ENCODE peak calls at places on chromosomes 11 and 22, in four cellular contexts. I is colonic mucosa, V is left ventricle myocardium inferior, T is esophagus squamous epithelium. P is an unnamed sample. For H3K36me3 and H3K4me1, the result is how much of the 10 kb centered on the place peaks cover.

GRCh38 chr11:131463609-131464008 is 93.2 kb downstream of the NTM start:
- DNase-seq in I (no peak), V (no peak), T (no peak), P (no peak)

GRCh38 chr22:46129390-46130041 is 20.8 kb upstream of the PPARA start:
- DNase-seq in I (no peak), V (peak), T (no peak), P (no peak)

GRCh38 chr11:57712256-57713150 is at the start of gene TMX2:
- DNase-seq in I (peak), V (peak), T (peak), P (peak)

GRCh38 chr22:49892226-49892899 is 25.9 kb downstream of the ALG12 start:
- DNase-seq in I (no peak), V (peak), T (no peak), P (no peak)

GRCh38 chr22:25134028-25134427 is 65.6 kb upstream of the CRYBB3 start:
- DNase-seq in I (peak), V (no peak), T (no peak), P (no peak)

GRCh38 chr11:124760205-124760652 is 1.9 kb downstream of the ESAM start:
- DNase-seq in I (no peak), V (peak), T (no peak), P (no peak)

GRCh38 chr11:96155627-96156378 is 187.2 kb downstream of the MAML2 start:
- DNase-seq in I (peak), V (peak), T (no peak), P (no peak)

GRCh38 chr22:39254789-39255298 is 10.1 kb upstream of the PDGFB start:
- DNase-seq in I (no peak), V (no peak), T (no peak), P (peak)

GRCh38 chr11:34680206-34680605 is 59.3 kb downstream of the EHF start:
- DNase-seq in I (no peak), V (no peak), T (no peak), P (no peak)

GRCh38 chr22:48944756-48945620 is 882.7 kb downstream of the BRD1 start:
- DNase-seq in I (peak), V (no peak), T (no peak), P (no peak)

GRCh38 chr11:71370020-71370747 is 78.0 kb downstream of the DHCR7 start:
- DNase-seq in I (no peak), V (no peak), T (no peak), P (no peak)

GRCh38 chr11:91996526-91996925 is 228.1 kb upstream of the FAT3 start:
- DNase-seq in I (no peak), V (no peak), T (no peak), P (no peak)

GRCh38 chr22:22755778-22756100 is 111.3 kb downstream of the GGTLC2 start:
- DNase-seq in I (no peak), V (no peak), T (no peak), P (no peak)

GRCh38 chr11:61061081-61061826 is 41.0 kb upstream of the CD5 start:
- DNase-seq in I (no peak), V (no peak), T (no peak), P (peak)

GRCh38 chr22:44726439-44726838 is 24.4 kb downstream of the PRR5 start:
- DNase-seq in I (no peak), V (no peak), T (no peak), P (no peak)

GRCh38 chr22:22897036-22897435 is 9.4 kb downstream of the IGLL5 start:
- DNase-seq in I (no peak), V (no peak), T (no peak), P (no peak)

GRCh38 chr22:33018232-33018864 is 39.8 kb downstream of the SYN3 start:
- DNase-seq in I (peak), V (peak), T (no peak), P (no peak)

GRCh38 chr11:64762916-64763803 is 3.4 kb upstream of the PYGM start:
- DNase-seq in I (no peak), V (no peak), T (no peak), P (no peak)

GRCh38 chr11:117822522-117823033 is 2.0 kb downstream of the FXYD2 start:
- DNase-seq in I (no peak), V (no peak), T (no peak), P (no peak)

GRCh38 chr11:36702330-36703054 is 104.5 kb upstream of the RAG2 start:
- DNase-seq in I (peak), V (no peak), T (no peak), P (no peak)

GRCh38 chr11:57873196-57873911 is 111.8 kb downstream of the CTNND1 start:
- DNase-seq in I (no peak), V (no peak), T (no peak), P (no peak)

GRCh38 chr22:42459273-42460040 is 27.3 kb upstream of the NFAM1 start:
- DNase-seq in I (peak), V (no peak), T (no peak), P (no peak)

GRCh38 chr11:63417174-63417852 is 47.7 kb downstream of the SLC22A9 start:
- DNase-seq in I (no peak), V (no peak), T (no peak), P (no peak)

GRCh38 chr11:32435511-32435946 is at the start of gene WT1:
- DNase-seq in I (no peak), V (peak), T (no peak), P (no peak)

GRCh38 chr11:8375932-8376331 is 112.3 kb upstream of the LMO1 start:
- DNase-seq in I (no peak), V (no peak), T (no peak), P (no peak)

GRCh38 chr11:43789700-43790443 is 90.8 kb upstream of the ALKBH3 start:
- DNase-seq in I (no peak), V (no peak), T (no peak), P (no peak)

GRCh38 chr11:112795142-112795815 is 165.9 kb upstream of the NCAM1 start:
- DNase-seq in I (peak), V (no peak), T (no peak), P (no peak)

GRCh38 chr22:46652081-46652929 is 32.1 kb downstream of the GRAMD4 start:
- DNase-seq in I (no peak), V (peak), T (no peak), P (no peak)

GRCh38 chr11:48124880-48125279 is 91.7 kb upstream of the OR4B1 start:
- DNase-seq in I (no peak), V (no peak), T (no peak), P (no peak)

DNA sequence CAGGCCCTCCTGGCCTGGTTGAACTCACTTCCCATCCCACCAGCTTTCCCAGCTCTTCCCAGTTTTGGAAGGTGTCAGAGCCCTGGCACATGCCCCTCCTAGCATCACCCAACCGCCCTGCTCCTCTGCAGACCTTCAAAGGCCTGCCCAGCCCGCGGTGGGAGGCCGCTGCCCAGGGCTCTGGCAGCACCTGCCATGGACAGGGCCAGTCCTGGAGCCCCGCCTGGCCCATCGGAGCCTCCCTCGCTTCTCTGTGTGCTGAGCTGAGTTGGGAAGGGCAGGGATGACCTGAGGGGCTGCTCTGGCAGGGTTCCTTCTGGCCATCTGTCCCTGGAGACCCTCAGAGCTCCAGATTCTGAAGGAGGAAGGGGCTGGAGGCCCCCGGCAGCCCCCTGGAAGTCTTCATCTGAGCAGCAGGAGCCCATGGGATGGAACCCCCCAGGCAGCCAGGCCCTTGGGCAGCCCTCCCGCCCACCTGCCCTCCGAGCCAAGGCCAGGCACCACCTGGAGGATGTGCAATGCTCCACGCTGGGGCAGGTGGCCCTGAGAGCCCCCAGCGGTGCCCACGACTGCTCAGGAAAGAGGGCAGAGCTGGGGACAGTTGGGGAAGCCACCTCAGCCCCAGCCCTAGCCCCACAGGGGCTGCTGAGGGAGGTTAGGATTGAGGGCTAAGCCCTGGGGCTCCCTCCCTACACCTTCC is 3.6 kb downstream of the LSP1 start:
- DNase-seq in I (no peak), V (no peak), T (no peak), P (no peak)
- H3K36me3 ChIP-seq in I (under half), V (under half), T (under half), P (under half)

GRCh38 chr11:44894217-44894617 is 56.5 kb downstream of the TP53I11 start:
- DNase-seq in I (peak), V (peak), T (no peak), P (peak)
- H3K27ac ChIP-seq in I (no peak), V (peak), T (no peak), P (no peak)

GRCh38 chr11:11169715-11170351 is 183.2 kb downstream of the CSNK2A3 start:
- DNase-seq in I (no peak), V (no peak), T (no peak), P (no peak)
- H3K4me1 ChIP-seq in I (under half), V (under half), T (under half), P (under half)

DNA sequence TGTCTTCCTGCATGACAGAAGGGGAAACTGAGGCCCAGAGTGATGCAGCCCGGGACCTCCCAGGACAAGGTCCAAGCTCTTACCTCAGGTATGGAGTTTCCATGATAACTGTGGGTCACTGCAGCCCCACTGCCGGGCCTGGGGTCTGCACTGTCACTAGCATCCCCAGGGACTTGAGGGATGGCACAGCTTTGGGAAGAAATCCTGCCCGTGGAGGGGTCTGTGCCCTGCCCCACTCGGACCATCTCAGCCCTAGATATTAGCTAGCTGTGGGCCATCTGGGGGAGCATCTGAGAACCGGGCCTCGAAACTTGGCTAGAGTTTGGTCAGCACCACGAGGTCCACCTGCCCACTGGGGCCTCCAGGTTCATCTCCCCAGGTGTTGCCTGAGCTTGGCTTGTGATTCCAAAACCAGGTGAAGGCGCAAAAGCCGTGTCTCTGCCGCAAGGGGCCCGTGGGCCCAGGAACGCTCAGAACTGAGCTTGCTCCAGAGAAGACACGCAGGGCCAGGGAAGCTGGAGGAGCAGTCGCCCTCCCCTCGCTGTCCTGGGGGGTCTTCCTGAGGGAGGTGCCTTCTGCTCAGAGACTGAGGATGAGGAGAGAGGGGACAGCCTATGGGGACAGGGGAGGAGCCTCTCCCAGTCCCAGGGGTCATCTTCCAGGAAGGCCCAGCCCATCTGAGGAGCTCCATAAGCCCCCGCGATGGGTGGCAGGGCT is 4.8 kb downstream of the LINC01488 start:
- DNase-seq in I (no peak), V (peak), T (no peak), P (no peak)
- H3K36me3 ChIP-seq in I (under half), V (under half), T (under half), P (under half)

GRCh38 chr22:37805878-37806277 is 1.9 kb upstream of the GCAT start:
- DNase-seq in I (no peak), V (no peak), T (no peak), P (no peak)
- H3K27ac ChIP-seq in I (peak), V (peak), T (peak), P (no peak)

DNA sequence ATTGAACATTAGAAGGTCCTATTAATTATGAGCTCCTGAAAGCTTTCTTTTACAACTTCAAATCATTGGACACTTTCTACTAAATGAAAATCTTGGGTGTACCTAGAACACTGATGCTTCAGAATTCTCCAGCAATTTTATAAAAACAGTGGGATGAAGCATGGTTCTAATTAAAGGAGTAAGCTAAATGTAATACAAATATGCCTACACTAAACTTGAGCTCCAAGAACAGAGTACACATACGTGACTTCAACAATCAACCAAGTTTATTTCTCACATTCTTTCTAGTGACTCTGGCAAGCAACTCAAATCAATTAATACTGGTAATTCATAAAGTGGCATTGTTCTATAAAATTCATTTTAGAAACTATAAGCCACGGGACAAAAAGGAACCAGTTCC is 55.5 kb downstream of the PITPNB start:
- DNase-seq in I (no peak), V (no peak), T (no peak), P (no peak)
- H3K4me1 ChIP-seq in I (under half), V (half or more), T (under half), P (under half)

DNA sequence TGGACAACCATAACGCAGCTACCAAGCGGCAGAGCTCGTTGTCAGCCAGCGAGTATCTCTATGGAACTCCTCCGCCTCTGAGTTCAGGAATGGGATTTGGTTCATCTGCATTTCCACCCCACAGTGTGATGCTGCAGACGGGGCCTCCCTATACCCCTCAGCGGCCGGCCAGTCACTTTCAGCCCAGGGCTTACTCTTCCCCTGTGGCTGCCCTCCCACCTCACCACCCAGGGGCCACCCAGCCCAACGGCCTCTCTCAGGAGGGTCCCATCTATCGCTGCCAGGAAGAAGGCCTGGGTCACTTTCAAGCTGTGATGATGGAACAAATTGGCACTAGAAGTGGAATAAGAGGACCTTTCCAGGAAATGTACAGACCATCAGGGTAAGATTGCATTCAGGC is 14.1 kb upstream of the SLC25A18 start:
- DNase-seq in I (no peak), V (no peak), T (no peak), P (no peak)
- H3K36me3 ChIP-seq in I (under half), V (under half), T (under half), P (under half)

P was measured in effector memory CD4-positive, alpha-beta T cell.